ENCODE peak calls at places on chromosomes 2 and 18, in nine cellular contexts. H is activated CD4-positive, alpha-beta T cell treated with anti-CD3 and anti-CD28 coated beads, Interleukin-2, amount 50 U/mL, for 1 hour; V is omental fat pad; O is upper lobe of left lung; P is EH; S is astrocyte of the spinal cord; K is HepG2; E is stimulated activated CD8-positive, alpha-beta memory T cell treated with anti-CD3 and anti-CD28 coated beads, Interleukin-4, amount 100 ng/mL, for 48 hours; Y is NCI-H146. W is an unnamed sample.

GRCh38 chr2:3669656-3670055 is 11.7 kb downstream of the ALLC start:
- DNase-seq in H (no peak), V (no peak), O (no peak), P (no peak), S (no peak), K (no peak), E (peak; percentile 13), Y (no peak), W (no peak)

GRCh38 chr2:80579756-80580155 is 275.2 kb upstream of the LRRTM1 start:
- DNase-seq in H (no peak), V (no peak), O (no peak), P (no peak), S (no peak), K (no peak), E (no peak), Y (no peak), W (no peak)

GRCh38 chr18:46213295-46213694 is 109.1 kb downstream of the HAUS1 start:
- DNase-seq in H (no peak), V (no peak), O (no peak), P (peak; percentile 8), S (no peak), K (peak; percentile 5), E (no peak), Y (no peak), W (no peak)

GRCh38 chr2:1788478-1788959 is 44.2 kb upstream of the PXDN start:
- DNase-seq in H (no peak), V (no peak), O (no peak), P (no peak), S (no peak), K (no peak), E (no peak), Y (no peak), W (no peak)

GRCh38 chr2:172431428-172431827 is 4.0 kb downstream of the ITGA6 start:
- DNase-seq in H (no peak), V (no peak), O (no peak), P (no peak), S (no peak), K (no peak), E (no peak), Y (no peak), W (no peak)

GRCh38 chr2:14991723-14992122 is 359.2 kb downstream of the LRATD1 start:
- DNase-seq in H (no peak), V (no peak), O (no peak), P (no peak), S (no peak), K (no peak), E (no peak), Y (no peak), W (no peak)

GRCh38 chr2:235480614-235481013 is 13.2 kb upstream of the AGAP1 start:
- DNase-seq in H (no peak), V (no peak), O (no peak), P (no peak), S (no peak), K (no peak), E (no peak), Y (no peak), W (no peak)

GRCh38 chr2:106695919-106696318 is 190.0 kb downstream of the ST6GAL2 start:
- DNase-seq in H (no peak), V (no peak), O (no peak), P (no peak), S (no peak), K (no peak), E (no peak), Y (no peak), W (no peak)

GRCh38 chr2:218960196-218961165 is 1.0 kb downstream of the CDK5R2 start:
- DNase-seq in H (no peak), V (no peak), O (peak; percentile 83), P (no peak), S (no peak), K (no peak), E (peak; percentile 20), Y (peak; percentile 49), W (no peak)

GRCh38 chr2:217652761-217653160 is 350.0 kb downstream of the TNS1 start:
- DNase-seq in H (no peak), V (no peak), O (no peak), P (peak; percentile 89), S (no peak), K (no peak), E (no peak), Y (no peak), W (no peak)

GRCh38 chr2:43265006-43265770 is 38.8 kb upstream of the ZFP36L2 start:
- DNase-seq in H (no peak), V (no peak), O (peak; percentile 56), P (peak; percentile 42), S (peak; percentile 63), K (no peak), E (no peak), Y (no peak), W (no peak)

GRCh38 chr2:1550658-1551316 is 137.5 kb downstream of the TPO start:
- DNase-seq in H (peak; percentile 57), V (no peak), O (peak; percentile 94), P (peak; percentile 40), S (peak; percentile 33), K (no peak), E (peak; percentile 82), Y (peak; percentile 36), W (peak; percentile 43)

GRCh38 chr18:48787523-48788151 is 163.1 kb downstream of the SMAD7 start:
- DNase-seq in H (no peak), V (no peak), O (no peak), P (peak; percentile 71), S (peak; percentile 32), K (no peak), E (no peak), Y (no peak), W (no peak)

GRCh38 chr18:29004921-29005320 is 828.0 kb upstream of the CDH2 start:
- DNase-seq in H (no peak), V (no peak), O (no peak), P (no peak), S (no peak), K (no peak), E (no peak), Y (no peak), W (no peak)

GRCh38 chr18:10053861-10054260 is 140.0 kb downstream of the VAPA start:
- DNase-seq in H (no peak), V (no peak), O (no peak), P (no peak), S (no peak), K (no peak), E (no peak), Y (no peak), W (no peak)

GRCh38 chr2:64143154-64144056 is 815 bp downstream of the PELI1 start:
- DNase-seq in H (peak; percentile 25), V (no peak), O (no peak), P (peak; percentile 51), S (peak; percentile 58), K (peak; percentile 21), E (peak; percentile 41), Y (peak; percentile 72), W (no peak)

GRCh38 chr18:39840406-39840805 is 2114.6 kb upstream of the PIK3C3 start:
- DNase-seq in H (no peak), V (no peak), O (no peak), P (peak; percentile 27), S (peak; percentile 91), K (no peak), E (no peak), Y (peak; percentile 49), W (no peak)

GRCh38 chr2:212540356-212540755 is 1.8 kb upstream of the ERBB4 start:
- DNase-seq in H (no peak), V (no peak), O (no peak), P (no peak), S (no peak), K (no peak), E (no peak), Y (no peak), W (no peak)

GRCh38 chr2:96953611-96954489 is 32.5 kb downstream of the FAM178B start:
- DNase-seq in H (no peak), V (no peak), O (no peak), P (no peak), S (no peak), K (no peak), E (no peak), Y (peak; percentile 59), W (no peak)

GRCh38 chr2:8264981-8265380 is 416.9 kb upstream of the ID2 start:
- DNase-seq in H (no peak), V (no peak), O (no peak), P (no peak), S (peak; percentile 54), K (no peak), E (no peak), Y (no peak), W (no peak)

GRCh38 chr2:81714817-81715216 is 1410.3 kb upstream of the LRRTM1 start:
- DNase-seq in H (no peak), V (no peak), O (no peak), P (no peak), S (no peak), K (no peak), E (no peak), Y (no peak), W (no peak)

GRCh38 chr2:105804266-105804665 is 59.6 kb downstream of the NCK2 start:
- DNase-seq in H (no peak), V (no peak), O (no peak), P (peak; percentile 58), S (peak; percentile 74), K (no peak), E (no peak), Y (peak; percentile 89), W (no peak)

GRCh38 chr2:133040175-133040574 is 370.2 kb upstream of the LYPD1 start:
- DNase-seq in H (no peak), V (no peak), O (no peak), P (peak; percentile 71), S (peak; percentile 29), K (no peak), E (no peak), Y (no peak), W (no peak)

W was measured in central memory CD8-positive, alpha-beta T cell.